ENCODE peak calls at places on chromosomes 16 and 17, in five cellular contexts. G, B, U, N and O are unnamed samples.

GRCh38 chr17:17161759-17162158 is 44.4 kb downstream of the PLD6 start:
- DNase-seq in G (no peak), B (no peak), U (no peak), N (no peak), O (no peak)

GRCh38 chr17:35447494-35447893 is 1.1 kb downstream of the SLFN13 start:
- DNase-seq in G (no peak), B (no peak), U (no peak), N (no peak), O (no peak)

GRCh38 chr17:35789044-35789443 is 6.4 kb downstream of the MMP28 start:
- DNase-seq in G (no peak), B (no peak), U (no peak), N (no peak), O (no peak)

GRCh38 chr17:43025290-43025657 is 243 bp downstream of the RND2 start:
- DNase-seq in G (no peak), B (no peak), U (no peak), N (no peak), O (no peak)

GRCh38 chr17:79997004-79997673 is 38.5 kb downstream of the TBC1D16 start:
- DNase-seq in G (peak; percentile 89), B (no peak), U (no peak), N (no peak), O (peak; percentile 61)

GRCh38 chr17:14061666-14062560 is 7.4 kb upstream of the COX10 start:
- DNase-seq in G (no peak), B (peak; percentile 54), U (no peak), N (peak; percentile 62), O (no peak)

GRCh38 chr17:39647242-39647641 is 10.3 kb downstream of the STARD3 start:
- DNase-seq in G (no peak), B (no peak), U (no peak), N (no peak), O (no peak)

GRCh38 chr17:72439893-72440502 is 319.2 kb downstream of the SOX9 start:
- DNase-seq in G (no peak), B (no peak), U (no peak), N (no peak), O (no peak)

GRCh38 chr16:23556881-23557778 is at the start of the genes EARS2 and UBFD1:
- DNase-seq in G (peak; percentile 99), B (peak; percentile 99), U (peak; percentile 99), N (peak; percentile 99), O (peak; percentile 97)

GRCh38 chr16:74944466-74944865 is 40.5 kb downstream of the WDR59 start:
- DNase-seq in G (no peak), B (no peak), U (no peak), N (no peak), O (no peak)

GRCh38 chr16:65032397-65032796 is 89.5 kb downstream of the CDH11 start:
- DNase-seq in G (no peak), B (no peak), U (no peak), N (no peak), O (no peak)

GRCh38 chr17:78214016-78214705 is at the start of gene BIRC5:
- DNase-seq in G (peak; percentile 96), B (peak; percentile 78), U (peak; percentile 91), N (peak; percentile 89), O (peak; percentile 98)
- TF ChIP-seq CTCF in G (no peak), B (no peak), U (no peak), N (no peak), O (no peak)

DNA sequence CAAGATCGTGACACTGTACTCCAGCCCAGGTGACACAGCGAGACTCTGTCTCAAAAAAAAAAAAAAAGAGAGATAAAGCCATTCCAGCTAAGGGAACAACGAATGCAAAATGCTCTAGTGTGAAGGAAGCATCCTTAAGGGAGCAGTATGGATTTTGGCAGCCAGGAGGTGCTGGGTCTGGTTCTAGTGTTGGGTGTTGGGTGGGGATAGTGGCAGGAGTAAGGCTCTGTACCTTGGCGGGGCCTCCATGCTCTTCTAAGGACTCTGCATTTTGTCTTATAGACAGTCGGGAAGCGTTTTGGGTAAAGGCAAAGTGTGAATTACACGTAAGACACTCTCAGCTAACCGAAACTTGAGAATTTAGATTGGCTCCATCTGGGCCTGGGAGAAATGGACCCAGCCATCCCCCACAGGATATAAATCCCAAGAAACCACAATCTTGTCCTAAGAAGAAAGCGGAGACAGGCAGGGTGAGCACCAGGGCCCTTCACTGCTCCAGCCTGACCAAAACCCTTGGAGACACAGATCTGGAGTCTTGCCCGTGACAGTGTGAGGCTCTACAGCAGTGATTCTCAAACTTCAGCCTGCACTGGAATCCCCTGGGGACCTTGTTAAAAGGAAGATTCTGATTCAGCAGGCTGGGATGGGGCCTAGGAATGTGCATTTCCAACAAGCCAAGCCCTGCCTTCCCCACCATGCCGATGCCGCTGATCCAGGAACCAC is 33.1 kb upstream of the PHB1 start:
- DNase-seq in G (no peak), B (no peak), U (peak; percentile 20), N (no peak), O (no peak)
- TF ChIP-seq CTCF in G (no peak), B (no peak), U (no peak), N (no peak), O (no peak)

GRCh38 chr16:27742333-27742732 is 192.4 kb downstream of the KATNIP start:
- DNase-seq in G (no peak), B (no peak), U (no peak), N (no peak), O (no peak)
- TF ChIP-seq CTCF in G (no peak), B (no peak), U (no peak), N (no peak), O (no peak)

GRCh38 chr16:72195609-72196008 is 23.7 kb upstream of the PMFBP1 start:
- DNase-seq in G (no peak), B (no peak), U (no peak), N (no peak), O (no peak)
- TF ChIP-seq CTCF in G (no peak), B (no peak), U (no peak), N (no peak), O (peak; percentile 15)

GRCh38 chr16:53492499-53492898 is 10.5 kb downstream of the AKTIP start:
- DNase-seq in G (no peak), B (no peak), U (no peak), N (no peak), O (no peak)
- TF ChIP-seq CTCF in G (no peak), B (no peak), U (no peak), N (no peak), O (no peak)

DNA sequence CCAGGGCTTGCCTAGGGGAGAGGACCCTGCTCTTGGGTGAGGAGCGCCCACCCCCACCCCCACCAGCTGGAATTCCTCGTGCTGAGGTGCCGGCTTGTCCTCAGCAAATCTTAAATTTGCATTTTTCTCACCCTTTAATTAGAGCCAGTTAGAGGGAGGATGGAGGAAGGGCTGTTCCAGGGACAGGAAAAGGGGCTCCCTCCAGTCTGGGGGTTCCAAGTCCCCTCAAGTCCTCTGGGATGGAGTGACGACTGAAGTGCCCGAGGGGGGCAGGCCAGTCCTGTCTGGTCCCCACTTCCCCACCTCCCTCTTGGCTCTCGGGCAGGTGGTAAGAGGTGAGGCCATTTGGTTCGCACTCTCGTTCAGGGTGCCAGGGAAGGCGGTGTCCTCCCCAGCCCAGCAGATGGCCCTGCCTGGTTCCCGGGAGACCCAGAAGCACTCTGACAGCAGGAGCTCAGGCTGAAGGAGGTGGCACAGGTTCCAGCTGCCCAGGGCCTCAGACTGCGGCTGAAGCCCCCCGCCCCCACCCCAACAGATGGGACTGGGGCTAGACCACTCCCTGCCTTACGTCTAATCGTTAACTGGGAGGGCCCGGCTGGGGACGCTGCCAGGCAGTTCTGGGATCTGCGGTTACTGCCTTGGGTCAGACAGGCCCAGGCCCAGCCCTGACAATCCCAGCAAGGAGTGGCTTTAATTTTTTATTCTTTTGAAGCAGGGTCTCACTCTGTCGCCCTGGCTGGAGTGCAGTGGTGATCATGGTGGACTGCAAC is 2.2 kb downstream of the RAB26 start:
- DNase-seq in G (peak; percentile 21), B (no peak), U (no peak), N (no peak), O (no peak)
- TF ChIP-seq CTCF in G (no peak), B (no peak), U (no peak), N (no peak), O (no peak)

GRCh38 chr16:25009822-25010221 is 5.3 kb downstream of the ARHGAP17 start:
- DNase-seq in G (no peak), B (no peak), U (no peak), N (peak; percentile 51), O (no peak)
- TF ChIP-seq CTCF in G (no peak), B (no peak), U (no peak), N (no peak), O (no peak)

GRCh38 chr17:81435636-81436293 is 40.5 kb downstream of the BAHCC1 start:
- DNase-seq in G (no peak), B (no peak), U (no peak), N (no peak), O (no peak)

GRCh38 chr17:81438024-81438664 is 42.9 kb downstream of the BAHCC1 start:
- DNase-seq in G (no peak), B (no peak), U (no peak), N (no peak), O (no peak)

GRCh38 chr17:81434681-81435417 is 39.6 kb downstream of the BAHCC1 start:
- DNase-seq in G (no peak), B (no peak), U (no peak), N (no peak), O (no peak)

GRCh38 chr17:81437221-81437651 is 42.0 kb downstream of the BAHCC1 start:
- DNase-seq in G (no peak), B (no peak), U (no peak), N (no peak), O (no peak)

DNA sequence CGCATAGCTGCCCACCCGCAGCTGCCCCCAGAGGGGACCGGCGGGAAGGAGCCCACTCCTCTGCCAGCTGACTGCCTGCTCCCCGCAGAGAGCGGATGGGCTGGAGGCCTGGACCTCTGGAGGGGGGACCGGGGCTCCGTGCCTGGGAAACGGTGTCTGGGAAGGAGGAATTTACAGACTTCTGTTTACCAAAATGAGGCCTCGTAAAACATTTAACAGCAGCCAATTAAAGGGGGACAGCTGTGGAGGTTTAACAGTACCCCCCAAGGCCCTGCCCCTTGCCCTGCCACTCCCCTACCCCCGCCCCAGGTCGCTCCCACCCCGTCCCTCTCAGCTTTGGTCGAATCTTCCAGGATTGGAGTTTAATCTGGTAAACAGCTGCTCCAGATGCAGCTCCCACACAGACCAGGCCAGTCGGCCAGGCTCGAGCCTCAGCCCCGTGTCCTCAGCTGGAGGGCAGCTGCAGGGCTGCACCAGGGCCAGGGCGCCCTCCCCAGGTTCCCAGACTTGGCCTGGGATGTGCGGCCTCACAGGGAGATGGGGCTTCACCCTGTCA is 41.1 kb downstream of the BAHCC1 start:
- DNase-seq in G (no peak), B (peak; percentile 44), U (peak; percentile 81), N (no peak), O (no peak)
- TF ChIP-seq CTCF in G (no peak), B (no peak), U (no peak), N (no peak), O (no peak)